ENCODE peak calls at places on chromosomes 4 and X, in six cellular contexts. One of them, this sample, is unnamed.

GRCh38 chr4:103493450-103494159 is 226.2 kb downstream of the TACR3 start:
- DNase-seq in activated CD8-positive, alpha-beta memory T cell treated with anti-CD3 and anti-CD28 coated beads for 1 hour: no peak
- DNase-seq in activated CD4-positive, alpha-beta T cell treated with anti-CD3 and anti-CD28 coated beads for 24 hours: no peak
- DNase-seq in stimulated activated CD8-positive, alpha-beta memory T cell treated with anti-CD3 and anti-CD28 coated beads, Interleukin-15, amount 100 ng/mL, for 24 hours: no peak
- DNase-seq in H54: no peak
- DNase-seq in adipocyte: no peak
- DNase-seq in this sample: no peak

GRCh38 chr4:75715105-75715799 is 9.1 kb upstream of the USO1 start:
- DNase-seq in activated CD8-positive, alpha-beta memory T cell treated with anti-CD3 and anti-CD28 coated beads for 1 hour: no peak
- DNase-seq in activated CD4-positive, alpha-beta T cell treated with anti-CD3 and anti-CD28 coated beads for 24 hours: no peak
- DNase-seq in stimulated activated CD8-positive, alpha-beta memory T cell treated with anti-CD3 and anti-CD28 coated beads, Interleukin-15, amount 100 ng/mL, for 24 hours: no peak
- DNase-seq in H54: no peak
- DNase-seq in adipocyte: peak; percentile 66
- DNase-seq in this sample: no peak

GRCh38 chr4:145843651-145844050 is 95.0 kb downstream of the ZNF827 start:
- DNase-seq in activated CD8-positive, alpha-beta memory T cell treated with anti-CD3 and anti-CD28 coated beads for 1 hour: no peak
- DNase-seq in activated CD4-positive, alpha-beta T cell treated with anti-CD3 and anti-CD28 coated beads for 24 hours: no peak
- DNase-seq in stimulated activated CD8-positive, alpha-beta memory T cell treated with anti-CD3 and anti-CD28 coated beads, Interleukin-15, amount 100 ng/mL, for 24 hours: no peak
- DNase-seq in H54: no peak
- DNase-seq in adipocyte: no peak
- DNase-seq in this sample: no peak

GRCh38 chr4:183797445-183798248 is 107.5 kb upstream of the STOX2 start:
- DNase-seq in activated CD8-positive, alpha-beta memory T cell treated with anti-CD3 and anti-CD28 coated beads for 1 hour: no peak
- DNase-seq in activated CD4-positive, alpha-beta T cell treated with anti-CD3 and anti-CD28 coated beads for 24 hours: no peak
- DNase-seq in stimulated activated CD8-positive, alpha-beta memory T cell treated with anti-CD3 and anti-CD28 coated beads, Interleukin-15, amount 100 ng/mL, for 24 hours: no peak
- DNase-seq in H54: no peak
- DNase-seq in adipocyte: peak; percentile 32
- DNase-seq in this sample: peak; percentile 6

GRCh38 chr4:65599335-65599734 is 71.0 kb downstream of the EPHA5 start:
- DNase-seq in activated CD8-positive, alpha-beta memory T cell treated with anti-CD3 and anti-CD28 coated beads for 1 hour: no peak
- DNase-seq in activated CD4-positive, alpha-beta T cell treated with anti-CD3 and anti-CD28 coated beads for 24 hours: no peak
- DNase-seq in stimulated activated CD8-positive, alpha-beta memory T cell treated with anti-CD3 and anti-CD28 coated beads, Interleukin-15, amount 100 ng/mL, for 24 hours: no peak
- DNase-seq in H54: no peak
- DNase-seq in adipocyte: peak; percentile 16
- DNase-seq in this sample: peak; percentile 14

GRCh38 chrX:27626066-27626465 is 35.9 kb downstream of the DCAF8L2 start:
- DNase-seq in activated CD8-positive, alpha-beta memory T cell treated with anti-CD3 and anti-CD28 coated beads for 1 hour: no peak
- DNase-seq in activated CD4-positive, alpha-beta T cell treated with anti-CD3 and anti-CD28 coated beads for 24 hours: no peak
- DNase-seq in stimulated activated CD8-positive, alpha-beta memory T cell treated with anti-CD3 and anti-CD28 coated beads, Interleukin-15, amount 100 ng/mL, for 24 hours: no peak
- DNase-seq in H54: no peak
- DNase-seq in adipocyte: no peak
- DNase-seq in this sample: no peak

GRCh38 chr4:107183155-107183774 is 147.2 kb upstream of the DKK2 start:
- DNase-seq in activated CD8-positive, alpha-beta memory T cell treated with anti-CD3 and anti-CD28 coated beads for 1 hour: no peak
- DNase-seq in activated CD4-positive, alpha-beta T cell treated with anti-CD3 and anti-CD28 coated beads for 24 hours: no peak
- DNase-seq in stimulated activated CD8-positive, alpha-beta memory T cell treated with anti-CD3 and anti-CD28 coated beads, Interleukin-15, amount 100 ng/mL, for 24 hours: no peak
- DNase-seq in H54: no peak
- DNase-seq in adipocyte: peak; percentile 91
- DNase-seq in this sample: peak; percentile 31

GRCh38 chr4:145505945-145506344 is 24.3 kb downstream of the SMAD1 start:
- DNase-seq in activated CD8-positive, alpha-beta memory T cell treated with anti-CD3 and anti-CD28 coated beads for 1 hour: no peak
- DNase-seq in activated CD4-positive, alpha-beta T cell treated with anti-CD3 and anti-CD28 coated beads for 24 hours: no peak
- DNase-seq in stimulated activated CD8-positive, alpha-beta memory T cell treated with anti-CD3 and anti-CD28 coated beads, Interleukin-15, amount 100 ng/mL, for 24 hours: no peak
- DNase-seq in H54: no peak
- DNase-seq in adipocyte: no peak
- DNase-seq in this sample: no peak